ENCODE peak calls at places on chromosomes 13 and 19, in eight cellular contexts. K, E, B, L, S, N, G and H are unnamed samples.

GRCh38 chr19:7681336-7682174 is 922 bp downstream of the TRAPPC5 start:
- DNase-seq in L (peak), S (peak), N (peak), E (peak), G (peak), K (peak), B (peak), H (peak)

GRCh38 chr13:35164324-35164932 is 222.4 kb downstream of the NBEA start:
- DNase-seq in L (no peak), N (peak), K (peak), E (no peak), B (no peak), G (no peak), S (no peak), H (no peak)

GRCh38 chr19:23762884-23763711 is 4.4 kb upstream of the ZNF681 start:
- DNase-seq in S (peak), L (peak), G (peak), N (peak), B (peak), K (peak), E (peak), H (no peak)

GRCh38 chr13:94419304-94419943 is 60.1 kb downstream of the DCT start:
- DNase-seq in E (no peak), K (peak), N (peak), S (no peak), G (no peak), L (no peak), B (no peak), H (no peak)

GRCh38 chr19:39246951-39247669 is 1.5 kb downstream of the IFNL4 start:
- DNase-seq in B (no peak), E (peak), L (peak), G (peak), S (peak), N (no peak), K (no peak), H (no peak)

GRCh38 chr19:13212759-13213330 is 62.6 kb downstream of the IER2 start:
- DNase-seq in N (peak), B (no peak), K (peak), L (peak), E (peak), G (peak), S (peak), H (no peak)

GRCh38 chr13:32824061-32824460 is 192.2 kb upstream of the KL start:
- DNase-seq in S (no peak), G (no peak), L (no peak), K (peak), B (no peak), N (no peak), E (no peak), H (no peak)

GRCh38 chr13:21897140-21897539 is 226.3 kb downstream of the FGF9 start:
- DNase-seq in L (no peak), B (no peak), K (no peak), N (no peak), E (no peak), S (no peak), G (no peak), H (no peak)

GRCh38 chr19:2579678-2580280 is 103.9 kb downstream of the GADD45B start:
- DNase-seq in L (no peak), G (no peak), S (no peak), K (no peak), E (no peak), N (no peak), B (no peak), H (no peak)

GRCh38 chr19:18972301-18972831 is 31.3 kb upstream of the HOMER3 start:
- DNase-seq in E (no peak), B (no peak), N (no peak), S (no peak), K (peak), G (no peak), L (no peak), H (no peak)

GRCh38 chr19:51980116-51980736 is 6.4 kb downstream of the ZNF350 start:
- DNase-seq in S (no peak), L (no peak), N (no peak), K (peak), E (no peak), G (no peak), B (no peak), H (no peak)

GRCh38 chr19:48968813-48969218 is 3.7 kb downstream of the FTL start:
- DNase-seq in K (no peak), S (no peak), E (no peak), B (no peak), N (no peak), L (no peak), G (no peak), H (no peak)

GRCh38 chr19:31350033-31350692 is 927 bp upstream of the TSHZ3 start:
- DNase-seq in L (peak), E (peak), S (no peak), G (no peak), N (no peak), K (peak), B (no peak), H (no peak)

GRCh38 chr13:32415019-32415418 is 12.9 kb downstream of the N4BP2L1 start:
- DNase-seq in S (no peak), N (peak), B (no peak), L (no peak), G (peak), K (no peak), E (no peak), H (no peak)

GRCh38 chr13:18739310-18739709 is 442.3 kb downstream of the TUBA3C start:
- DNase-seq in B (no peak), N (no peak), K (no peak), G (no peak), L (no peak), S (no peak), E (no peak), H (no peak)

GRCh38 chr19:40414536-40415535 is 1.7 kb upstream of the PRX start:
- DNase-seq in L (no peak), E (no peak), G (no peak), S (no peak), N (no peak), B (no peak), K (no peak), H (no peak)

GRCh38 chr13:73989244-73989843 is 144.9 kb downstream of the KLF12 start:
- DNase-seq in G (peak), L (no peak), S (no peak), E (no peak), K (no peak), N (no peak), B (no peak), H (no peak)

GRCh38 chr13:38538412-38538811 is 148.5 kb upstream of the FREM2 start:
- DNase-seq in G (no peak), N (no peak), L (no peak), B (no peak), K (no peak), E (peak), S (no peak), H (no peak)

GRCh38 chr13:33637978-33638743 is 179.8 kb upstream of the RFC3 start:
- DNase-seq in E (no peak), S (no peak), K (no peak), B (no peak), L (no peak), G (no peak), N (no peak), H (no peak)

GRCh38 chr13:108663710-108664109 is 34.3 kb downstream of the MYO16 start:
- DNase-seq in K (no peak), L (no peak), E (no peak), B (no peak), G (no peak), S (no peak), N (no peak), H (no peak)

GRCh38 chr13:24181991-24182702 is 21.6 kb downstream of the SPATA13 start:
- DNase-seq in N (peak), L (no peak), B (no peak), S (no peak), E (no peak), G (peak), K (peak), H (no peak)

GRCh38 chr19:2923510-2923909 is 21.3 kb downstream of the ZNF77 start:
- DNase-seq in S (no peak), L (no peak), B (no peak), E (no peak), G (no peak), N (no peak), K (peak), H (no peak)

GRCh38 chr13:71865858-71866172 is 1.2 kb downstream of the DACH1 start:
- DNase-seq in E (no peak), G (peak), L (no peak), K (peak), N (no peak), B (no peak), S (no peak), H (no peak)

GRCh38 chr13:46753917-46754316 is 43.0 kb downstream of the ESD start:
- DNase-seq in K (no peak), G (no peak), L (no peak), S (no peak), E (no peak), B (no peak), N (no peak), H (no peak)

GRCh38 chr13:51148952-51149573 is 38.0 kb upstream of the C13orf42 start:
- DNase-seq in G (no peak), E (peak), K (peak), N (peak), B (no peak), S (peak), L (no peak), H (no peak)

GRCh38 chr19:41264581-41265375 is 606 bp downstream of the HNRNPUL1 start:
- DNase-seq in L (no peak), G (peak), K (peak), N (peak), S (peak), B (no peak), E (peak), H (no peak)

GRCh38 chr19:19342086-19343015 is 21.7 kb downstream of the MAU2 start:
- DNase-seq in N (peak), E (peak), K (peak), L (peak), B (no peak), S (peak), G (peak), H (peak)

GRCh38 chr19:53432088-53432661 is 391 bp downstream of the ZNF761 start:
- DNase-seq in S (peak), E (peak), K (peak), L (peak), G (no peak), N (peak), B (no peak), H (no peak)

GRCh38 chr19:10402441-10403038 is 802 bp downstream of the CDC37 start:
- DNase-seq in E (no peak), G (peak), S (no peak), K (peak), B (no peak), L (no peak), N (no peak), H (no peak)

GRCh38 chr13:64912141-64912540 is 2318.0 kb downstream of the PCDH9 start:
- DNase-seq in E (no peak), K (no peak), G (no peak), B (no peak), N (no peak), L (no peak), S (no peak), H (no peak)

GRCh38 chr13:64917566-64917965 is 2312.6 kb downstream of the PCDH9 start:
- DNase-seq in K (no peak), G (no peak), N (no peak), B (no peak), L (no peak), E (no peak), S (no peak), H (no peak)
- TF ChIP-seq CTCF in K (no peak), G (no peak), N (no peak), B (no peak), L (no peak), E (no peak), S (no peak), H (no peak)

GRCh38 chr19:37932985-37933953 is 26.3 kb downstream of the SIPA1L3 start:
- DNase-seq in S (no peak), N (peak), E (no peak), B (no peak), L (no peak), K (no peak), G (peak), H (no peak)
- TF ChIP-seq CTCF in S (no peak), N (no peak), E (no peak), B (no peak), L (no peak), K (no peak), G (no peak), H (no peak)

GRCh38 chr13:85974604-85975366 is 175.6 kb upstream of the SLITRK6 start:
- DNase-seq in L (no peak), G (no peak), E (no peak), K (no peak), B (no peak), N (no peak), S (no peak), H (no peak)

GRCh38 chr13:85969331-85969730 is 170.1 kb upstream of the SLITRK6 start:
- DNase-seq in G (no peak), N (no peak), S (no peak), L (no peak), B (no peak), E (no peak), K (no peak), H (no peak)

GRCh38 chr13:85970727-85971126 is 171.5 kb upstream of the SLITRK6 start:
- DNase-seq in E (no peak), L (no peak), B (no peak), G (no peak), N (no peak), S (no peak), K (no peak), H (no peak)
- TF ChIP-seq CTCF in E (no peak), L (no peak), B (no peak), G (no peak), N (no peak), S (peak), K (no peak), H (peak)

GRCh38 chr13:62357887-62358645 is 942.4 kb upstream of the PCDH20 start:
- DNase-seq in E (peak), K (peak), G (no peak), S (peak), N (peak), L (no peak), B (no peak), H (no peak)
- TF ChIP-seq CTCF in E (peak), K (no peak), G (no peak), S (peak), N (peak), L (peak), B (no peak), H (peak)

DNA sequence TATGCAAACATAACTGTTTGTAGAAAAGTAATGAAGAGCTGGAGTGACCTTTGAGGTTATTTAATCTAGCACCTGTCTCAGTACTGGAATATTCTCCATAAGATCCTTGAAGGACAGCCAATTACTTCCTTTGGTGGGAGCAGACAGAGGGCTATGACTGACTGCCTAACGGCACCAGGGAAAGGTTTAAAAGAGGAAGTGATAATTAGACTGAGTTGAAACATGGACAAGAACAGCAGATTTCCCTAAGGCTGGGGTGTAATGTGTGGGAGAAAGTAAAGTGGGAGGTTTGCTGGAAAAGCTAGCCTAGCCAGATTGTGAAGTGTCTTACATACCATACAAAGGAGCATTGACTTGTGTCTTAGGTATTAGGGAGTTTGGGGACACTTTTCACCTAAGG is 191.3 kb upstream of the PCDH9 start:
- DNase-seq in B (no peak), G (no peak), N (no peak), K (no peak), E (no peak), S (no peak), L (no peak), H (no peak)
- TF ChIP-seq CTCF in B (no peak), G (no peak), N (no peak), K (no peak), E (no peak), S (no peak), L (no peak), H (no peak)

GRCh38 chr13:49740870-49741269 is 49.6 kb upstream of the EBPL start:
- DNase-seq in G (no peak), L (no peak), E (no peak), S (no peak), K (no peak), N (no peak), B (no peak), H (no peak)
- TF ChIP-seq CTCF in G (no peak), L (no peak), E (no peak), S (no peak), K (no peak), N (no peak), B (no peak), H (no peak)

GRCh38 chr13:37270206-37271001 is 164.9 kb upstream of the CSNK1A1L start:
- DNase-seq in L (no peak), E (no peak), S (no peak), G (no peak), N (no peak), B (no peak), K (peak), H (no peak)
- TF ChIP-seq CTCF in L (peak), E (no peak), S (no peak), G (no peak), N (no peak), B (no peak), K (no peak), H (no peak)

GRCh38 chr19:42942187-42942789 is 5.3 kb upstream of the PSG7 start:
- DNase-seq in L (no peak), B (no peak), G (no peak), N (peak), K (peak), E (no peak), S (no peak), H (no peak)
- TF ChIP-seq CTCF in L (no peak), B (no peak), G (no peak), N (peak), K (peak), E (no peak), S (no peak), H (peak)

GRCh38 chr13:39811696-39812095 is 156.2 kb downstream of the COG6 start:
- DNase-seq in L (no peak), K (no peak), B (no peak), E (no peak), N (no peak), G (no peak), S (no peak), H (no peak)

GRCh38 chr13:39818953-39819352 is 163.5 kb downstream of the COG6 start:
- DNase-seq in N (no peak), K (peak), G (no peak), E (no peak), L (no peak), S (no peak), B (peak), H (no peak)

GRCh38 chr13:39811051-39811450 is 155.6 kb downstream of the COG6 start:
- DNase-seq in B (no peak), N (no peak), G (no peak), S (no peak), K (no peak), L (no peak), E (no peak), H (no peak)

GRCh38 chr13:39816936-39817335 is 161.5 kb downstream of the COG6 start:
- DNase-seq in E (no peak), B (no peak), G (no peak), L (no peak), S (no peak), N (no peak), K (peak), H (no peak)

DNA sequence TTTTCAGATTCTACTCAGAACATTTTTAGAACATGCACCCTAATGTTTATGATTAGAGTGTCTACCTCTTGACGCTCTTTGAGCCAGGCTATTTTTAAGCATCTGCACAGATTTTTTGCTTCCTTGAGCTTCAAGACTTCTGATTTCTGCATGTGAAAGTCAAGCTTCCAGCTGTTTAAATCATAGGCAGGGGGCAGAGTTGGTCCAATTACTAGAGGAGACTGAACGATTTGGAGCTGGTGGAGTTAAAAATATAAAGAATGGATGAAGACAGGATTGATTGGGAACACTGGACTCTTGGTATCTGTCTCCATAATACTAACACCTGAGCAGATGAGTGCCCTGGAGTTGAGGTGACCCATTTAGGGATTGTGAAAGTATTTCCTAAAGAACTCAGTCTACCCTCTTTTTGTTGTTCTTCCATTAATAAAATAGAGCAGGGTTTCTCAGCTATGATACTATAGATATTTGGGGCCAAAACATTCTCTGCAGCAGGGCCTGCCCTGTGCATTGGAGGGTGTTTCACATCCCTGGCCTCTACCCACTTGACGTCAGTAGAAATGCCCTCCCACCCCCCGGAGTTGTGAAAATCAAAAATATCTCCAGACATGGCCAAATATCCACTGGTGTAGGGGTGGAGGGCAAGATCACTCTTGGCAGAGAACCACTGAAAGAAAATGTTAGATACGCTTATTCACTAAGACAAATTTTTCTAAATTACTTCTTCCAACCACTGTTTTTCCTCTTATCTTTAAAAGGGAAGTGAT is 160.1 kb downstream of the COG6 start:
- DNase-seq in K (peak), L (no peak), B (no peak), G (no peak), S (no peak), N (no peak), E (no peak), H (no peak)
- TF ChIP-seq CTCF in K (peak), L (no peak), B (no peak), G (no peak), S (no peak), N (no peak), E (no peak), H (no peak)

GRCh38 chr19:15454371-15454800 is 4.6 kb upstream of the WIZ start:
- DNase-seq in N (no peak), S (no peak), E (no peak), L (no peak), G (no peak), K (no peak), B (no peak), H (no peak)
- TF ChIP-seq CTCF in N (peak), S (no peak), E (peak), L (peak), G (no peak), K (peak), B (no peak), H (no peak)